ENCODE peak calls at places on chromosomes 7 and 10, in four cellular contexts. L is breast epithelium, V is IMR-90, Z is body of pancreas. B is an unnamed sample. For H3K4me1, the result is how much of the 10 kb centered on the place peaks cover.

GRCh38 chr10:88270871-88271713 is 312.0 kb downstream of the RNLS start:
- DNase-seq in V (peak), L (no peak), Z (no peak), B (no peak)

GRCh38 chr7:14303536-14303935 is 314.1 kb upstream of the ETV1 start:
- DNase-seq in L (no peak), V (no peak), Z (no peak), B (no peak)

GRCh38 chr10:132889091-132889490 is 53.3 kb downstream of the CFAP46 start:
- DNase-seq in V (peak), Z (no peak), L (no peak), B (no peak)

GRCh38 chr10:48778193-48778857 is 93.7 kb downstream of the WDFY4 start:
- DNase-seq in V (no peak), Z (no peak), L (no peak), B (no peak)

GRCh38 chr10:34580643-34581042 is 234.5 kb downstream of the PARD3 start:
- DNase-seq in Z (no peak), V (peak), L (no peak), B (no peak)

GRCh38 chr10:6920072-6921019 is 340.3 kb upstream of the PRKCQ start:
- DNase-seq in Z (peak), V (peak), L (peak), B (peak)

GRCh38 chr7:43577485-43577951 is 5.4 kb upstream of the STK17A start:
- DNase-seq in Z (no peak), V (peak), L (no peak), B (no peak)

GRCh38 chr7:75559355-75559986 is 67.4 kb downstream of the SPDYE5 start:
- DNase-seq in Z (no peak), L (no peak), V (no peak), B (no peak)

GRCh38 chr7:76346778-76347177 is 12.0 kb downstream of the YWHAG start:
- DNase-seq in L (no peak), V (no peak), Z (no peak), B (no peak)

GRCh38 chr7:113142385-113143119 is 24.2 kb upstream of the SMIM30 start:
- DNase-seq in V (no peak), L (no peak), Z (no peak), B (no peak)

GRCh38 chr10:77081411-77082010 is 556.1 kb downstream of the KCNMA1 start:
- DNase-seq in L (no peak), V (no peak), Z (no peak), B (no peak)

GRCh38 chr10:112896273-112896672 is 53.8 kb upstream of the TCF7L2 start:
- DNase-seq in L (no peak), Z (no peak), V (peak), B (no peak)

GRCh38 chr10:58299580-58299979 is 30.6 kb downstream of the CISD1 start:
- DNase-seq in V (peak), Z (peak), L (no peak), B (peak)

GRCh38 chr10:17092216-17092944 is 37.2 kb downstream of the CUBN start:
- DNase-seq in Z (no peak), V (no peak), L (no peak), B (no peak)

GRCh38 chr10:60781678-60782077 is 3.4 kb downstream of the CDK1 start:
- DNase-seq in Z (no peak), V (no peak), L (no peak), B (no peak)

GRCh38 chr7:30796105-30796869 is 25.1 kb downstream of the MINDY4 start:
- DNase-seq in Z (no peak), V (peak), L (no peak), B (no peak)

GRCh38 chr10:111516144-111516543 is 439.3 kb downstream of the ADRA2A start:
- DNase-seq in L (no peak), V (no peak), Z (no peak), B (no peak)

GRCh38 chr7:83691095-83691494 is 42.2 kb upstream of the SEMA3E start:
- DNase-seq in V (no peak), Z (no peak), L (no peak), B (no peak)

GRCh38 chr7:138396251-138397070 is 63.6 kb upstream of the TRIM24 start:
- DNase-seq in V (no peak), Z (peak), L (no peak), B (no peak)

GRCh38 chr10:99698504-99699080 is 33.3 kb downstream of the COX15 start:
- DNase-seq in Z (peak), L (no peak), V (no peak), B (no peak)

GRCh38 chr10:124627851-124628675 is 116.1 kb downstream of the FAM53B start:
- DNase-seq in V (no peak), L (no peak), Z (no peak), B (no peak)

GRCh38 chr7:156432018-156432417 is 208.6 kb upstream of the RNF32 start:
- DNase-seq in Z (no peak), V (no peak), L (no peak), B (no peak)

GRCh38 chr7:73451780-73452398 is 18.3 kb downstream of the FZD9 start:
- DNase-seq in V (peak), L (no peak), Z (no peak), B (no peak)

GRCh38 chr7:92691578-92691977 is 101.4 kb upstream of the FAM133B start:
- DNase-seq in V (peak), L (no peak), Z (no peak), B (no peak)

GRCh38 chr7:95619517-95619916 is 23.2 kb upstream of the PDK4 start:
- DNase-seq in V (no peak), L (no peak), Z (no peak), B (no peak)

GRCh38 chr7:151880688-151881087 is 3.8 kb upstream of the PRKAG2 start:
- DNase-seq in Z (no peak), V (no peak), L (no peak), B (no peak)

GRCh38 chr7:151875862-151876111 is 1.1 kb downstream of the PRKAG2 start:
- DNase-seq in L (no peak), Z (no peak), V (no peak), B (no peak)

GRCh38 chr7:151876112-151876898 is 610 bp downstream of the PRKAG2 start:
- DNase-seq in V (no peak), L (peak), Z (peak), B (peak)

GRCh38 chr7:151877911-151878835 is 1.3 kb upstream of the PRKAG2 start:
- DNase-seq in V (no peak), L (no peak), Z (no peak), B (peak)

GRCh38 chr7:151876899-151877777 is at the start of gene PRKAG2:
- DNase-seq in L (no peak), V (no peak), Z (peak), B (peak)
- TF ChIP-seq POLR2A in L (no peak), V (no peak), Z (peak), B (peak)

GRCh38 chr10:102185272-102185671 is 33.1 kb downstream of the NOLC1 start:
- DNase-seq in L (no peak), Z (no peak), V (no peak), B (no peak)

GRCh38 chr10:102191956-102192355 is 34.1 kb upstream of the ELOVL3 start:
- DNase-seq in V (no peak), Z (no peak), L (no peak), B (no peak)

GRCh38 chr10:102184606-102185005 is 32.4 kb downstream of the NOLC1 start:
- DNase-seq in Z (no peak), L (no peak), V (no peak), B (no peak)

GRCh38 chr10:102186128-102186527 is 33.9 kb downstream of the NOLC1 start:
- DNase-seq in Z (no peak), V (no peak), L (no peak), B (no peak)

GRCh38 chr10:102188298-102188940 is 36.2 kb downstream of the NOLC1 start:
- DNase-seq in L (no peak), Z (no peak), V (no peak), B (no peak)
- H3K4me1 ChIP-seq in L (under half), Z (under half), V (under half), B (under half)

GRCh38 chr7:56028942-56029630 is 22.2 kb downstream of the PSPH start:
- DNase-seq in L (no peak), Z (no peak), V (peak), B (no peak)

GRCh38 chr7:56030340-56030739 is 20.9 kb downstream of the PSPH start:
- DNase-seq in L (no peak), V (no peak), Z (no peak), B (no peak)

GRCh38 chr7:56033671-56034432 is 17.4 kb downstream of the PSPH start:
- DNase-seq in Z (peak), L (no peak), V (peak), B (peak)
- TF ChIP-seq POLR2A in Z (no peak), L (no peak), V (no peak), B (no peak)

GRCh38 chr10:75104842-75105241 is 6.6 kb upstream of the SAMD8 start:
- DNase-seq in V (no peak), Z (no peak), L (no peak), B (no peak)

GRCh38 chr10:75105576-75106197 is 5.8 kb upstream of the SAMD8 start:
- DNase-seq in Z (no peak), V (no peak), L (no peak), B (no peak)

GRCh38 chr10:75102830-75103673 is 8.4 kb upstream of the SAMD8 start:
- DNase-seq in V (no peak), L (no peak), Z (no peak), B (no peak)

GRCh38 chr10:75106242-75106641 is 5.2 kb upstream of the SAMD8 start:
- DNase-seq in V (no peak), Z (no peak), L (no peak), B (no peak)

GRCh38 chr10:75103881-75104686 is 7.4 kb upstream of the SAMD8 start:
- DNase-seq in V (no peak), L (no peak), Z (no peak), B (no peak)
- H3K4me1 ChIP-seq in V (under half), L (under half), Z (under half), B (under half)

DNA sequence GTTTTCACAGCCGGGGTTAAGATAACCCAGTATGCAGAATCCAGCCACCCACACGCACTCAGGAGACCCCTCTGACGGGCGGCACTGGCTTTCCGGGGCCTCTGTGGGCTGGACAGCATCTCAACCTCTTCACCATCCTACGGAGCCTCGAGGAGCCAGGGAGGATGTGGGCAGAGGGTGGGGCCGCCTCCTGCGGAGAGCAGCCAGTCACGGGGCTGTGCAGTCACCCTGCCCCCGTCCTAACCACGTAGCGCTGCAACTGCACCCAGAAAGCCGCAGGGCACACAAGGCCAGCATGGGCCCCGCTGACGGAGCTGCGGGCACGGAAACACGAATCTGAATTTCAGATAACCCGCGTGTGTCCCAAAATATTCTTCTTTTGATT is 270.3 kb downstream of the ELFN1 start:
- DNase-seq in V (no peak), Z (no peak), L (peak), B (no peak)
- TF ChIP-seq POLR2A in V (no peak), Z (no peak), L (no peak), B (no peak)

GRCh38 chr10:71717056-71717755 is 2.4 kb downstream of the C10orf105 start:
- DNase-seq in V (no peak), Z (no peak), L (no peak), B (no peak)
- H3K4me1 ChIP-seq in V (under half), Z (under half), L (under half), B (half or more)

DNA sequence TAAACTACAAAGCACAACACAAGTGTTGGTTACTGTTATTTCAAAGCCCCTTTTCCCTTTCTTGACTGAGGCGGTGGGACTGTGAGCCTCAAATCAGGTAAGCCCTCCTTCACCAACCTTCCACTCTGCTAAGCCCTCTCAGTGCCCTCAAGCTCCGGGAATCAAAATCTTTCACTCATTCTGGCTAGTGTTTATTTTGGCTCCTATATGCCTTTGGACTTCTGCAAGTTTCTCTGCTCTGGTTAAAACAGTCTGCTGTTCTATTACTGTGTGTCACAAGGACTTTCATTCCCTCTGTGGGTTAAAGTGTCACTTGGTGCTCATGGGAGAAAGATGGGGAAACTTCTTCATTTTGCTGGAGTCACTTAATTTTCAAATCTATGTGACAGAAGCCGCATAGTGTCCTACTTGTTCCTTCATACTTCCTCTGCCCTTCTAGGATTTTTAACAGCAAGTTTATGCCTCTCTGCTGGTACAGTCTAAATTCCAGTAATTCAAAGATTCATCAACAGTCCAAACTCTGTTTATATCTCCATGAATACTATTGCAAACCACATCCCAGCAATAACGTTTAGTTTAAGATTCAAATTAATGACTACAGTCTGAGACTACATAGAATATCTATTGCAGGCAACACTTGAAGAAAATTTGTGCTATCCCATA is 61.3 kb downstream of the CD36 start:
- DNase-seq in V (peak), L (no peak), Z (no peak), B (no peak)
- TF ChIP-seq POLR2A in V (no peak), L (no peak), Z (no peak), B (no peak)

B was measured in uterus.